ENCODE peak calls at places on chromosomes 5 and 9, in four cellular contexts. A is tibial nerve, J is transverse colon, T is PC-3. X is an unnamed sample. For H3K36me3 and H3K4me1, the result is how much of the 10 kb centered on the place peaks cover.

GRCh38 chr5:171386861-171387254 is 791 bp upstream of the NPM1 start:
- DNase-seq in T (no peak), A (no peak), J (no peak), X (no peak)

GRCh38 chr9:20597862-20598261 is 24.4 kb downstream of the MLLT3 start:
- DNase-seq in T (no peak), J (no peak), A (no peak), X (no peak)

GRCh38 chr5:138610468-138611294 is 35.5 kb upstream of the HSPA9 start:
- DNase-seq in T (no peak), A (no peak), J (no peak), X (no peak)

GRCh38 chr5:116771466-116772151 is 197.0 kb upstream of the SEMA6A start:
- DNase-seq in A (peak), T (no peak), J (no peak), X (no peak)

GRCh38 chr5:180346358-180346757 is 6.8 kb downstream of the GFPT2 start:
- DNase-seq in T (no peak), J (no peak), A (no peak), X (no peak)

GRCh38 chr9:131410051-131410491 is 16.2 kb downstream of the PRRC2B start:
- DNase-seq in A (no peak), T (no peak), J (no peak), X (no peak)

GRCh38 chr9:122835313-122835731 is 6.9 kb upstream of the PDCL start:
- DNase-seq in T (no peak), A (no peak), J (no peak), X (no peak)

GRCh38 chr5:89255845-89256463 is 373.0 kb upstream of the MEF2C start:
- DNase-seq in J (no peak), A (no peak), T (peak), X (no peak)

GRCh38 chr5:11903614-11904269 is 504 bp downstream of the CTNND2 start:
- DNase-seq in J (no peak), T (peak), A (no peak), X (no peak)

GRCh38 chr9:131656356-131657030 is 83.4 kb downstream of the RAPGEF1 start:
- DNase-seq in A (peak), J (peak), T (no peak), X (peak)

GRCh38 chr5:136799806-136800372 is 434.5 kb upstream of the TRPC7 start:
- DNase-seq in A (no peak), T (peak), J (no peak), X (no peak)

GRCh38 chr5:41827792-41828191 is 42.4 kb downstream of the OXCT1 start:
- DNase-seq in J (no peak), T (no peak), A (no peak), X (no peak)

GRCh38 chr9:6098431-6098830 is 83.0 kb upstream of the RANBP6 start:
- DNase-seq in A (no peak), T (peak), J (no peak), X (no peak)

GRCh38 chr5:63145167-63145566 is 566.5 kb downstream of the LRRC70 start:
- DNase-seq in T (no peak), J (no peak), A (no peak), X (no peak)

GRCh38 chr5:72451771-72452505 is 55.3 kb downstream of the ZNF366 start:
- DNase-seq in T (peak), J (peak), A (peak), X (peak)

GRCh38 chr9:98260635-98261034 is 5.2 kb upstream of the TBC1D2 start:
- DNase-seq in T (no peak), A (no peak), J (no peak), X (no peak)

GRCh38 chr5:120848883-120849282 is 384.8 kb downstream of the PRR16 start:
- DNase-seq in T (no peak), J (no peak), A (no peak), X (no peak)

GRCh38 chr5:172147857-172148256 is 40.2 kb downstream of the STK10 start:
- DNase-seq in A (no peak), T (no peak), J (peak), X (no peak)

GRCh38 chr9:16671591-16672137 is 198.8 kb downstream of the BNC2 start:
- DNase-seq in A (no peak), T (peak), J (no peak), X (no peak)

DNA sequence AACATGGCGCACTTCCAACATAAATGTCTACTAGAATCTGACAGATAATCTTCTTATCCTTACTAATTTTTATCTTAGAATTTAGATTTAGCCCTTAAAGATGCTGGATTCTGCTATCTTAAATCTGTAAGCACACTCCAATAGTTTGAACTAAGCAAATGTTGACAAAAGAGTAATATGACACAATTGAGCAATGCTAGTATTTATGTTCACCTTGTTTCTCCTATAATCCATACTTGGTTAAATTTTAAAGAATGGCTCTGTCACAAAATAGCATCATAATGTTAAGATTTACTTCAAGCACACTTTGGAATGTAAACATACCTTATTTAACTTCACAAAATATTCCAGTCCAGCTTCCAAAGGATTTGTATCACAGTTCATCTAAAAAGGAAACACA is 38.8 kb upstream of the ARSB start:
- DNase-seq in A (no peak), T (no peak), J (no peak), X (no peak)
- H3K27ac ChIP-seq in A (no peak), T (no peak), J (no peak), X (no peak)

GRCh38 chr5:151182501-151182900 is 24.9 kb upstream of the ANXA6 start:
- DNase-seq in A (no peak), J (no peak), T (no peak), X (no peak)

GRCh38 chr5:151184316-151185042 is 26.9 kb upstream of the ANXA6 start:
- DNase-seq in T (no peak), J (no peak), A (no peak), X (no peak)

GRCh38 chr5:151181818-151182217 is 24.2 kb upstream of the ANXA6 start:
- DNase-seq in A (no peak), T (no peak), J (no peak), X (no peak)

GRCh38 chr5:151182976-151183375 is 25.4 kb upstream of the ANXA6 start:
- DNase-seq in A (no peak), J (no peak), T (no peak), X (no peak)

DNA sequence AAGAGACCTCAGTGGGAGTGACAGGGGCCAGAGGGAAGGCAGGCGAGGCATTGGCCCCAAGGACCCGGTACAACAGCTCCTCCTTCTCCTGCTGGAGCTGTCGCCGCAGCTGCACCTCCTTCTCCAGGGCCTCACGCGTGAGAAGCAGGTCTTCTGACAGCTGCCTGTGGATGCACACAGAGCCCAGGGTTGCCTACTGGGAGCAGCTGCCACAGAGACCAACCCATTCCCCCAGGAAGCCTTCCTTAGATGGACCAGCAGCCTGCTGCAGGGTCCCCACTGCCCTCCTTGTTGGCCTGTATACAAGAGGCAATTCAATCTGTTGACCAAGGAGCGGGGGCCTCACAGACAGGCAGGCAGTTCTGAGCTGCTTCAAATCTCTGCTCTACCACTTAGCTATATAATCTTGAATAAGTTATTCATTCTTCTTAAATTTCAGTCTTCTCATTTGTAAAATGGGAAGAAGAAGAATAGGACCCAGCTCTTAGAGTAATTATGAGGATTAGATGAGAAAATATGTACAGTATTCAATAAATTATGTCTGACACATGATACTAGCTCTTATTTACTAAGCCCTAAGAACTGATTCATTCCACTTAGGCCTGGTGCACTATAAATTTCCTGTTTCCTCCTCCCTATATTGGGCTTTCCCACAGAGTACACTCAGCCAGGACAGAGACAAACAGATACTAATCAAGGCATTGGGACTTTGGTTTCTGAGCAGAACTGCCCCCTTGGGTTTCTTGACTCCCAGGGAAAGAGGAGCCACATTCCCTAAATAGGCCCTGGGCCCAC is 26.1 kb upstream of the ANXA6 start:
- DNase-seq in T (peak), J (no peak), A (no peak), X (no peak)
- H3K36me3 ChIP-seq in T (under half), J (under half), A (under half), X (under half)

GRCh38 chr9:129498451-129499376 is 122.2 kb downstream of the C9orf50 start:
- DNase-seq in J (no peak), T (no peak), A (no peak), X (no peak)

GRCh38 chr9:129495422-129496186 is 125.3 kb downstream of the C9orf50 start:
- DNase-seq in T (peak), J (peak), A (peak), X (peak)

GRCh38 chr9:129496187-129497063 is 124.5 kb downstream of the C9orf50 start:
- DNase-seq in T (peak), J (peak), A (peak), X (peak)

GRCh38 chr9:129497064-129497836 is 123.7 kb downstream of the C9orf50 start:
- DNase-seq in A (no peak), T (no peak), J (no peak), X (peak)

GRCh38 chr9:129497837-129498450 is 123.0 kb downstream of the C9orf50 start:
- DNase-seq in J (no peak), T (no peak), A (no peak), X (no peak)
- H3K4me1 ChIP-seq in J (under half), T (under half), A (under half), X (under half)

DNA sequence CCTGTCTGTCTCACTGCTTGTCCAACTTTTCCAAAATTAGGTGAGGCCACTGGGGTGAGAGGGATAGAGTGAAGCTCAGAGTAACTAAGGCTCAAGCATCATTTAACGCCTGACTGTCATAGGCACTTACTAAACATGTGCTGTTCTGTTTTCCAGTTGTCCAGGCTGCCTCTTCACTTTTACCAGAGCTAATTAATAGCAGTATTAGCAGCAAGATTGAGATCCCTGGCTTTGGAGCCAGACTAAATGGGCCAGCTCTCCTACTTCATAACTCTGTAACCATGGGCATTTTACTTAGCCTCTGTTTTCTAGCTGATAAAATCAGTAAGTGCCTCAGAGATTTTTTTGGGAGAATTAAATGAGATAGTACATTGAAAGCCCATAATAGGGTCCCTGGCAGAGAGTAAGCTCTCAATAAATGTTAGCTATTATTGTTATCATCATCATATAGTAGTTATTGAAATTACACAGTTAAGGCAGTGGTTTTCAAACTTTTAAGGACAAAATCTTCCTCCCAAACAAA is 146.2 kb upstream of the LHFPL2 start:
- DNase-seq in T (no peak), J (no peak), A (no peak), X (no peak)
- H3K27ac ChIP-seq in T (no peak), J (no peak), A (no peak), X (no peak)

GRCh38 chr5:10680876-10681481 is 80.1 kb downstream of the DAP start:
- DNase-seq in J (no peak), T (no peak), A (no peak), X (no peak)
- H3K36me3 ChIP-seq in J (under half), T (half or more), A (half or more), X (under half)

GRCh38 chr9:14214693-14215092 is 99.2 kb downstream of the NFIB start:
- DNase-seq in T (no peak), A (no peak), J (no peak), X (no peak)
- H3K4me1 ChIP-seq in T (half or more), A (under half), J (under half), X (under half)

GRCh38 chr9:4501147-4501507 is 10.9 kb downstream of the SLC1A1 start:
- DNase-seq in T (no peak), J (no peak), A (no peak), X (no peak)

GRCh38 chr9:4504250-4504649 is 14.0 kb downstream of the SLC1A1 start:
- DNase-seq in A (no peak), J (no peak), T (no peak), X (no peak)

GRCh38 chr9:4499917-4500316 is 9.6 kb downstream of the SLC1A1 start:
- DNase-seq in A (no peak), J (no peak), T (no peak), X (no peak)

GRCh38 chr9:4502444-4502843 is 12.2 kb downstream of the SLC1A1 start:
- DNase-seq in J (no peak), T (no peak), A (no peak), X (no peak)

DNA sequence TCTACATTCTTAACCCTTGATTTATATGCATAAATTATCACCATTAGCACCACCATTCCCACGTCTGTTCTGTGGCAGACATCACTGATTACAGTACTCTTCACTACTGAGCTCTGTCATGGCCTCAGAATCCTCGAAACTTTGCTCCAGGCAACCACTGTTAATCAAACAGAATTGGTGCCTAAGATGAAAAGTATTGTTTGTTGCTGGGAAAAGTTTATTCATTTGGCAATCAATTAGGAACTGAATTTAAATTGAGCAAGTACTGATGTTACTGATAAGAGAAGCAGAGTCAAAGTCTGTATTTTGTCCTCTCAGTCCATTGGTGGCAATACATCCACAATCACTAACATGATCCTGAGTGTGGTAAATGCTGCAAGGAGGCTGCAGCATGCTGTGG is 12.8 kb downstream of the SLC1A1 start:
- DNase-seq in A (no peak), T (no peak), J (no peak), X (no peak)
- H3K27ac ChIP-seq in A (no peak), T (no peak), J (no peak), X (no peak)

GRCh38 chr5:176381423-176381822 is 7.0 kb downstream of the NOP16 start:
- DNase-seq in J (no peak), T (no peak), A (no peak), X (no peak)
- H3K36me3 ChIP-seq in J (under half), T (half or more), A (half or more), X (under half)

GRCh38 chr9:34869390-34869789 is 88.7 kb upstream of the PHF24 start:
- DNase-seq in A (no peak), T (peak), J (no peak), X (no peak)

GRCh38 chr9:34866614-34867013 is 91.5 kb upstream of the PHF24 start:
- DNase-seq in J (no peak), T (no peak), A (no peak), X (no peak)

GRCh38 chr9:34862043-34862442 is 96.0 kb upstream of the PHF24 start:
- DNase-seq in J (no peak), A (no peak), T (no peak), X (no peak)

DNA sequence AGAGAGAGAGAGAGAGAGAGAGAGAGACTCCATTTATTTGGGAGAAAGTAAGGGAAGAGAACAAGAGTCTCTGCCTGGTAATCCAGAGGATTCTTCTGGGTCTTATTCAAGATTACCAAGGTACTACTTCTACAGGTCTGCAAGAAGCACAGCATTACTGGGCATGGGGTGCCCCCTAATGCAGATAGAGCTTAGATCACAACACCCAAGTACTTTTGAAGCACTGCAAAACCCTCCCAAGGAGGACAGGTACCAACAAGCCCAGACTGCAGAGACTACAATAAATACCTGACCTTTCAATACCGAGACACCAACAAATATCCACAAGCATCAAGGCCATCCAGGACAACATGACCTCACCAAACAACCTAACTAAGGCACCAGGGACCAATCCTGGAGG is 94.7 kb upstream of the PHF24 start:
- DNase-seq in T (no peak), J (no peak), A (no peak), X (no peak)
- H3K4me1 ChIP-seq in T (under half), J (under half), A (under half), X (under half)